ENCODE peak calls at places on chromosomes 4 and X, in six cellular contexts. A is upper lobe of left lung, N is prostate gland, R is Panc1, D is transverse colon, L is sigmoid colon. C is an unnamed sample.

GRCh38 chrX:51487960-51488267 is 8.5 kb downstream of the NUDT11 start:
- DNase-seq in A (no peak), N (no peak), R (no peak), D (no peak), L (no peak), C (no peak)

GRCh38 chr4:103478729-103479128 is 241.1 kb downstream of the TACR3 start:
- DNase-seq in A (no peak), N (no peak), R (no peak), D (no peak), L (no peak), C (no peak)

GRCh38 chr4:173782660-173783059 is 252.6 kb upstream of the HAND2 start:
- DNase-seq in A (no peak), N (no peak), R (no peak), D (no peak), L (no peak), C (no peak)

GRCh38 chrX:34987646-34988045 is 45.0 kb downstream of the FAM47B start:
- DNase-seq in A (no peak), N (no peak), R (no peak), D (no peak), L (no peak), C (no peak)

GRCh38 chr4:56863441-56864129 is 42.1 kb upstream of the SPINK2 start:
- DNase-seq in A (no peak), N (no peak), R (no peak), D (no peak), L (no peak), C (no peak)

GRCh38 chrX:40947276-40947675 is 138.0 kb upstream of the USP9X start:
- DNase-seq in A (no peak), N (no peak), R (no peak), D (no peak), L (no peak), C (no peak)

GRCh38 chr4:76747613-76748012 is 150.3 kb downstream of the SOWAHB start:
- DNase-seq in A (no peak), N (no peak), R (no peak), D (no peak), L (no peak), C (no peak)

GRCh38 chr4:1318046-1318375 is 28.3 kb downstream of the MAEA start:
- DNase-seq in A (no peak), N (no peak), R (no peak), D (no peak), L (no peak), C (no peak)

GRCh38 chrX:24259544-24260240 is 54.2 kb downstream of the SUPT20HL2 start:
- DNase-seq in A (no peak), N (peak), R (no peak), D (peak), L (peak), C (no peak)

GRCh38 chrX:56314334-56314733 is 82.2 kb downstream of the KLF8 start:
- DNase-seq in A (no peak), N (no peak), R (no peak), D (no peak), L (no peak), C (no peak)

GRCh38 chrX:48676893-48677270 is 6.7 kb upstream of the WAS start:
- DNase-seq in A (no peak), N (no peak), R (no peak), D (peak), L (peak), C (no peak)

GRCh38 chr4:4395849-4396627 is 9.1 kb downstream of the NSG1 start:
- DNase-seq in A (no peak), N (no peak), R (no peak), D (no peak), L (no peak), C (no peak)

GRCh38 chrX:40468033-40468979 is 112.5 kb upstream of the ATP6AP2 start:
- DNase-seq in A (no peak), N (peak), R (peak), D (peak), L (peak), C (peak)

GRCh38 chr4:10279261-10279660 is 162.7 kb upstream of the WDR1 start:
- DNase-seq in A (no peak), N (no peak), R (no peak), D (no peak), L (no peak), C (no peak)

GRCh38 chrX:37350034-37350365 is 836 bp downstream of the PRRG1 start:
- DNase-seq in A (no peak), N (no peak), R (no peak), D (no peak), L (no peak), C (no peak)

GRCh38 chrX:70096052-70096451 is 33.8 kb downstream of the OTUD6A start:
- DNase-seq in A (no peak), N (no peak), R (no peak), D (no peak), L (no peak), C (no peak)

GRCh38 chrX:119071381-119071780 is 1.4 kb upstream of the CT47C1 start:
- DNase-seq in A (no peak), N (no peak), R (no peak), D (no peak), L (no peak), C (no peak)

GRCh38 chr4:173288698-173289350 is 45.3 kb downstream of the HMGB2 start:
- DNase-seq in A (no peak), N (no peak), R (no peak), D (no peak), L (no peak), C (no peak)

GRCh38 chr4:39067451-39067850 is 5.4 kb downstream of the KLHL5 start:
- DNase-seq in A (no peak), N (no peak), R (no peak), D (no peak), L (no peak), C (no peak)

GRCh38 chrX:121456315-121456714 is 408.9 kb downstream of the GLUD2 start:
- DNase-seq in A (no peak), N (no peak), R (no peak), D (no peak), L (no peak), C (no peak)

DNA sequence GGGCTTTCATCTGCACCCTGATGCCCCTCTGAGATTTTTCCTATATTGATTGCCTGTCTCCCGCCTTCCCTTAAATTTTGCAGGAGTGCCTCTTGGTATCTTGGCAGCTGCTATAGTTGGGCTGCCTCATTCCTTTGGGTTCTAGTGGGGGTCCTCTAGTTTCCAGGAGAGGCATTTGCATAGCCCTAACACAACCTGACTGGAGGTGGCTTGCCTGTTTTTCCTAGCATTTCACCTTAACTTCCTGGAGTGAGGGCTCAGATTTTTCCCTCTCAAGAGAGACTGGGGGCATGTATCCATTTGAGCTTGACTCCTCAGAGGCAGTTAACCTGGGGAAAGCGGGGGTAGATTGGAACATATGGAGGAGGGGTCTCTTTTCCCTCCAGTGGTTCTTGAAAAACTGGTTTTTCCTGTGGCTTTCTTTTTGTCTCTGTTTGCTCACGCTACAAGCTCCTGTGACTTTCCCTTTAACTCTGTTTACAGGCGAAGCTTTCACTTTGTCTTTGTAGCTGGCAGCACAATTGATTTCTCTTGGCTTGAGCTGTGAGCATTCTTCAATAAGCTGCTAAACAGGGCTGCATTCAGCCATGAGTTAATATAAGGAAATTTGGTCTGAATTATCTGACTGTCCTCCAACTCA is 45.9 kb downstream of the UGT2A3 start:
- DNase-seq in A (no peak), N (peak), R (no peak), D (no peak), L (no peak), C (no peak)
- H3K4me3 ChIP-seq in A (peak), N (peak), R (peak), D (peak), L (no peak), C (peak)

DNA sequence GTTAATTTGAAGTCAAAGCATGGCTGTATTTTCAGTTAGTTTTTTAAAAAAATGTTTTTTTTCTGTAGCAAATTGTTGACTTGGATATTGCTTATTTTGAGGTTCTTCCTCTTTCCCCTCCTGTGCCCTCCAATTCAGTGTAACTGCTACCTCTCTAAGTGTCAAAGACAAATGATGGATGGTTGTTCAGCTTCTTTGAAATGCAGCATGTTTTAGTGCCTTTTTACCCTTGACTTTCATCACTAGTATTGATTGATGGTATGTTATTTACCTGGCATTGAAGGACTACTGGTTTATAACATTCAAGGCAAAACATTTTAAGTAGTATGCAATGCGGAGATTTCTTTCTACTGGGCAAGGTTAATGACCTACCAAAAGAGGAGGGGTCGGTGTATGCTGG is 281.0 kb upstream of the FAT1 start:
- DNase-seq in A (no peak), N (no peak), R (no peak), D (no peak), L (no peak), C (no peak)
- TF ChIP-seq POLR2AphosphoS5 in A (no peak), N (no peak), R (no peak), D (no peak), L (no peak), C (no peak)

GRCh38 chr4:98706935-98707334 is 48.5 kb upstream of the TSPAN5 start:
- DNase-seq in A (no peak), N (no peak), R (no peak), D (no peak), L (no peak), C (no peak)

GRCh38 chr4:98700630-98701029 is 42.2 kb upstream of the TSPAN5 start:
- DNase-seq in A (no peak), N (no peak), R (no peak), D (no peak), L (no peak), C (no peak)

GRCh38 chr4:98710831-98711230 is 52.4 kb upstream of the TSPAN5 start:
- DNase-seq in A (no peak), N (no peak), R (no peak), D (no peak), L (no peak), C (no peak)

GRCh38 chr4:98711526-98711925 is 53.1 kb upstream of the TSPAN5 start:
- DNase-seq in A (no peak), N (no peak), R (no peak), D (no peak), L (no peak), C (no peak)

DNA sequence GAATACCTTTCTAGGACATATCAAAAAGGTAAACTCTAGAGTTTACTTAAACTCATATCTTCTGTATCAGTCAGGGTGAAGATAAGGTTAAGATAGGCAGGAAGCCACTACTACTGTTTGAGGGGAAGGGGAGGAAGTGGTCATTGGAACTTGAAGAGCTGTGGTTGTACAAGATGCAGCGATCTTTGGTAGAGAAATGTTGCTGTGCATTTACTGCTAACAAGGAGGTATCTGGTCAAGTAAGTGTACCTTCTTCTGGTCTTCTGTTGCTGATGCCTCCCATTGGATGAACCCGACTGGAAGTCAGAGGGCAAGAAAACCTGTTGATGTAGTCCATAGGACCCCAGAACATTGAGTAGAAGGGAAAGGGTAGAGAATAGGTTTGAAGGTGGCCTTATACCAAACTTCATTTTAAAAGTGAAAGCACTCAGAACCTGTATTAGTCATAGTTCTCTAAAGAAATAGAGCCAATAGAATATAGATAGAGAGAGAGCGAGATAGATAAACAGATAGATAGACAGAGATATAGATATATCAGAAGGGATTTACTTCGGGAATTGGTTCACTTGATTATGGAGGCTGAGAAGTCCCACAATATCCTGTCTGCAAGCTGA is 47.9 kb upstream of the TSPAN5 start:
- DNase-seq in A (no peak), N (no peak), R (no peak), D (no peak), L (no peak), C (no peak)
- H3K4me3 ChIP-seq in A (no peak), N (no peak), R (no peak), D (no peak), L (no peak), C (no peak)

GRCh38 chr4:47577779-47578553 is 92.9 kb downstream of the ATP10D start:
- DNase-seq in A (no peak), N (no peak), R (no peak), D (no peak), L (peak), C (no peak)
- TF ChIP-seq POLR2AphosphoS5 in A (no peak), N (peak), R (no peak), D (no peak), L (peak), C (no peak)

GRCh38 chr4:149719806-149720205 is 95.8 kb downstream of the IQCM start:
- DNase-seq in A (no peak), N (no peak), R (no peak), D (no peak), L (no peak), C (no peak)
- H3K4me3 ChIP-seq in A (no peak), N (no peak), R (no peak), D (no peak), L (no peak), C (no peak)

C was measured in breast epithelium.